ENCODE peak calls at places on chromosomes 16 and 17, in six cellular contexts. O, X, I, Q, R and E are unnamed samples.
A peak's percentile ranks its signal among the peaks of the same experiment; 100 is the strongest.

GRCh38 chr16:27976990-27977389 is 86.5 kb downstream of the GSG1L start:
- DNase-seq in O (no peak), X (no peak), I (no peak), Q (no peak), R (no peak), E (no peak)

GRCh38 chr17:39740357-39741111 is 2.8 kb downstream of the GRB7 start:
- DNase-seq in O (peak; percentile 94), X (no peak), I (no peak), Q (peak; percentile 92), R (peak; percentile 90), E (no peak)

GRCh38 chr16:14579266-14579665 is 50.8 kb downstream of the PARN start:
- DNase-seq in O (no peak), X (no peak), I (no peak), Q (no peak), R (no peak), E (no peak)

GRCh38 chr17:64150237-64151015 is 20.5 kb upstream of the ERN1 start:
- DNase-seq in O (no peak), X (no peak), I (no peak), Q (no peak), R (peak; percentile 56), E (no peak)

GRCh38 chr16:82750078-82750477 is 123.3 kb downstream of the CDH13 start:
- DNase-seq in O (no peak), X (no peak), I (no peak), Q (no peak), R (no peak), E (no peak)

GRCh38 chr17:2710075-2710803 is 1.3 kb downstream of the CLUH start:
- DNase-seq in O (peak; percentile 66), X (no peak), I (no peak), Q (no peak), R (peak; percentile 34), E (no peak)

GRCh38 chr16:58027341-58028167 is 2.0 kb downstream of the MMP15 start:
- DNase-seq in O (peak; percentile 82), X (no peak), I (peak; percentile 87), Q (no peak), R (peak; percentile 60), E (no peak)

GRCh38 chr17:55606431-55606830 is 95.2 kb upstream of the SMIM36 start:
- DNase-seq in O (no peak), X (no peak), I (no peak), Q (no peak), R (no peak), E (no peak)

GRCh38 chr16:72561-73537 is at the start of gene RHBDF1:
- DNase-seq in O (peak; percentile 87), X (peak; percentile 77), I (peak; percentile 90), Q (no peak), R (no peak), E (no peak)

GRCh38 chr17:5234645-5235576 is at the start of gene SCIMP:
- DNase-seq in O (no peak), X (no peak), I (no peak), Q (no peak), R (no peak), E (no peak)

GRCh38 chr17:13421581-13421980 is 180.1 kb downstream of the HS3ST3A1 start:
- DNase-seq in O (no peak), X (no peak), I (no peak), Q (no peak), R (no peak), E (no peak)

GRCh38 chr16:49725651-49726050 is 130.3 kb downstream of the ZNF423 start:
- DNase-seq in O (no peak), X (no peak), I (no peak), Q (no peak), R (no peak), E (no peak)

GRCh38 chr17:9271989-9272388 is 250.7 kb downstream of the NTN1 start:
- DNase-seq in O (no peak), X (no peak), I (no peak), Q (no peak), R (no peak), E (no peak)

GRCh38 chr16:10992797-10993196 is 48.4 kb downstream of the CLEC16A start:
- DNase-seq in O (no peak), X (no peak), I (no peak), Q (no peak), R (peak; percentile 85), E (no peak)

GRCh38 chr16:87728026-87728425 is 37.8 kb downstream of the KLHDC4 start:
- DNase-seq in O (no peak), X (no peak), I (no peak), Q (no peak), R (no peak), E (no peak)

GRCh38 chr17:83064021-83064731 is 15.2 kb upstream of the METRNL start:
- DNase-seq in O (peak; percentile 64), X (peak; percentile 15), I (no peak), Q (no peak), R (no peak), E (no peak)

GRCh38 chr17:18005496-18005895 is 32.8 kb downstream of the DRC3 start:
- DNase-seq in O (no peak), X (no peak), I (no peak), Q (no peak), R (peak; percentile 69), E (no peak)

GRCh38 chr17:1179635-1180433 is at the start of gene ABR:
- DNase-seq in O (no peak), X (peak; percentile 83), I (peak; percentile 89), Q (no peak), R (no peak), E (no peak)

GRCh38 chr17:1180958-1181768 is 1.4 kb upstream of the ABR start:
- DNase-seq in O (no peak), X (no peak), I (peak; percentile 70), Q (no peak), R (no peak), E (no peak)

GRCh38 chr17:1181769-1182137 is 2.0 kb upstream of the ABR start:
- DNase-seq in O (no peak), X (no peak), I (no peak), Q (no peak), R (no peak), E (no peak)

GRCh38 chr17:1179112-1179634 is 608 bp downstream of the ABR start:
- DNase-seq in O (no peak), X (peak; percentile 73), I (peak; percentile 44), Q (no peak), R (peak; percentile 4), E (no peak)

GRCh38 chr17:1180434-1180742 is 607 bp upstream of the ABR start:
- DNase-seq in O (no peak), X (no peak), I (peak; percentile 38), Q (no peak), R (no peak), E (no peak)
- H3K4me3 ChIP-seq in O (no peak overlapping the region), X (peak overlapping the region; percentile 71), I (peak overlapping the region; percentile 97), Q (no peak overlapping the region), R (peak overlapping the region; percentile 41), E (peak overlapping the region; percentile 79)

GRCh38 chr17:28935744-28936460 is 15.4 kb downstream of the PHF12 start:
- DNase-seq in O (no peak), X (no peak), I (no peak), Q (no peak), R (no peak), E (no peak)
- H3K4me1 ChIP-seq in O (peaks cover 12% of the 10 kb centered on the region), X (peaks cover 9% of the 10 kb centered on the region), I (peaks cover 52% of the 10 kb centered on the region), Q (no peaks in the 10 kb centered on the region), R (peaks cover 29% of the 10 kb centered on the region), E (peaks cover 1% of the 10 kb centered on the region)

DNA sequence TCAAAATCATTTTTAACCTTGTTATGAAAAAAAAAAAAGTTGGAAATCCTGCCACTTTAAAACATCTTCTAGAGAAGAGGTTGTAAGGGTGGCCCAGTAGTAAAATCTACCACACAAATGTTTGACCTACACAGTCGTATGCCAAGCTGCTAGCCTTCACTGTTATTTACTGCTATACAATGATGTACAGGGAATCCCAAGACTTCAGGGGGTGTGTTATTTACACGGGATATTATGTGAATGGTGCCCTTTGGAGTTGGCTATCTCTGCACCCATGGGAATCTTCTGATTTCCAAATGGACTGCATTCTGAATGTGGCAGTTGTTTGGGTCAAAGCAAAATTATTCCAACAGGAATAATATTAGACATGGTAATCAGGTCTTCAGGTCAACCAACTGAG is 45.9 kb downstream of the STH start:
- DNase-seq in O (no peak), X (no peak), I (no peak), Q (no peak), R (peak; percentile 11), E (no peak)
- H3K27ac ChIP-seq in O (no peak overlapping the region), X (peak overlapping the region; percentile 1), I (no peak overlapping the region), Q (no peak overlapping the region), R (no peak overlapping the region), E (no peak overlapping the region)

GRCh38 chr17:66834919-66835454 is at the start of gene CACNG5:
- DNase-seq in O (no peak), X (no peak), I (peak; percentile 45), Q (no peak), R (no peak), E (no peak)
- H3K4me3 ChIP-seq in O (no peak within 1 kb of the TSS), X (no peak within 1 kb of the TSS), I (peak within 1 kb of the TSS; percentile 40), Q (no peak within 1 kb of the TSS), R (no peak within 1 kb of the TSS), E (peak within 1 kb of the TSS; percentile 47)

GRCh38 chr16:25034916-25035315 is 19.7 kb upstream of the ARHGAP17 start:
- DNase-seq in O (no peak), X (no peak), I (no peak), Q (no peak), R (no peak), E (no peak)

GRCh38 chr16:25037221-25037620 is 22.1 kb upstream of the ARHGAP17 start:
- DNase-seq in O (no peak), X (no peak), I (no peak), Q (no peak), R (no peak), E (no peak)

GRCh38 chr16:25037632-25038031 is 22.5 kb upstream of the ARHGAP17 start:
- DNase-seq in O (no peak), X (no peak), I (no peak), Q (no peak), R (no peak), E (no peak)

GRCh38 chr16:25035494-25036405 is 20.6 kb upstream of the ARHGAP17 start:
- DNase-seq in O (no peak), X (no peak), I (no peak), Q (no peak), R (no peak), E (no peak)

DNA sequence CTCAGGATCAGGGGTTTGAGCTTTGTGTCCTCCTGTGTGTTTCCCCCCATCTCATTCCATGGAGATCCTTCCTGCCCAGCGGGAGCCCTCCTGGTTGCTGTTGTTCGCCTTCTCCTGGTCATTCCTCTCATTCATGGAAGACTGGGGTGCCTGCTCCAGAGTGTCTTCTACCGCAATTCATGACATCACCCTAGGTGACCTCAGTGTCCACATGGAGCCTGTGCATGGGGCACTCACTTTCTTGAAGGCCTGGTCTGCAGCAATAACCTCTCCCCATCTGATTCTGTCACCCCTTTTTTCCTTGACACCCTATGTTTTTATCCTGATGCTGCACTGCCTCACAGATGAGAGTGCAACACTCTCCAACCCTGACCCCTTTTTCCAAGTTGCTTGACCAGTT is 21.4 kb upstream of the ARHGAP17 start:
- DNase-seq in O (no peak), X (no peak), I (no peak), Q (no peak), R (no peak), E (no peak)
- H3K4me1 ChIP-seq in O (peaks cover 3% of the 10 kb centered on the region), X (peaks cover 5% of the 10 kb centered on the region), I (peaks cover 6% of the 10 kb centered on the region), Q (peaks cover 8% of the 10 kb centered on the region), R (peaks cover 15% of the 10 kb centered on the region), E (no peaks in the 10 kb centered on the region)

GRCh38 chr17:77182773-77183172 is 42.0 kb downstream of the SEC14L1 start:
- DNase-seq in O (no peak), X (no peak), I (no peak), Q (no peak), R (no peak), E (no peak)
- H3K27ac ChIP-seq in O (peak overlapping the region; percentile 27), X (peak overlapping the region; percentile 22), I (peak overlapping the region; percentile 23), Q (no peak overlapping the region), R (no peak overlapping the region), E (no peak overlapping the region)